ENCODE peak calls at places on chromosomes 11 and 22, in four cellular contexts. M is spleen, X is pancreas, O is neuronal stem cell. B is an unnamed sample. For H3K36me3, the result is how much of the 10 kb centered on the place peaks cover.

GRCh38 chr11:32902089-32902665 is 9.6 kb downstream of the QSER1 start:
- DNase-seq in X (no peak), O (no peak), M (no peak), B (no peak)

GRCh38 chr11:118609380-118610219 is 2.2 kb downstream of the PHLDB1 start:
- DNase-seq in O (no peak), M (peak), X (no peak), B (peak)

GRCh38 chr22:17241571-17242310 is 22.5 kb upstream of the ADA2 start:
- DNase-seq in O (no peak), M (peak), X (no peak), B (no peak)

GRCh38 chr22:40487663-40488249 is 117.4 kb downstream of the SGSM3 start:
- DNase-seq in X (no peak), O (no peak), M (no peak), B (no peak)

GRCh38 chr11:26622201-26622600 is 50.1 kb upstream of the MUC15 start:
- DNase-seq in M (no peak), X (no peak), O (no peak), B (no peak)

GRCh38 chr11:44727114-44727372 is 281 bp downstream of the TSPAN18 start:
- DNase-seq in M (peak), O (no peak), X (no peak), B (no peak)

GRCh38 chr11:420911-421321 is 6.1 kb upstream of the SIGIRR start:
- DNase-seq in O (no peak), X (no peak), M (no peak), B (no peak)

GRCh38 chr11:66131937-66132632 is 62.0 kb downstream of the PACS1 start:
- DNase-seq in O (no peak), X (no peak), M (no peak), B (no peak)

GRCh38 chr11:47408598-47409439 is 429 bp downstream of the SLC39A13 start:
- DNase-seq in M (peak), X (peak), O (no peak), B (peak)

GRCh38 chr22:29149841-29150555 is 55.7 kb upstream of the EMID1 start:
- DNase-seq in X (no peak), O (no peak), M (peak), B (no peak)

GRCh38 chr11:69008774-69009440 is 4.1 kb downstream of the MRGPRF start:
- DNase-seq in O (no peak), M (peak), X (peak), B (peak)

GRCh38 chr11:128728767-128729587 is 35.1 kb downstream of the FLI1 start:
- DNase-seq in M (no peak), O (no peak), X (no peak), B (no peak)

GRCh38 chr11:102179366-102179765 is 69.1 kb downstream of the YAP1 start:
- DNase-seq in O (no peak), X (no peak), M (no peak), B (no peak)

GRCh38 chr11:7513210-7514098 is at the start of gene PPFIBP2:
- DNase-seq in O (peak), M (peak), X (peak), B (peak)

GRCh38 chr11:132101861-132102260 is 731.4 kb downstream of the NTM start:
- DNase-seq in M (no peak), X (no peak), O (no peak), B (no peak)

GRCh38 chr22:27726726-27727449 is 74.7 kb downstream of the MN1 start:
- DNase-seq in M (no peak), O (no peak), X (no peak), B (peak)

GRCh38 chr11:17986007-17986710 is 26.7 kb downstream of the SERGEF start:
- DNase-seq in O (no peak), M (no peak), X (no peak), B (peak)

GRCh38 chr11:92269021-92269420 is 44.4 kb downstream of the FAT3 start:
- DNase-seq in O (peak), X (no peak), M (no peak), B (no peak)

GRCh38 chr11:72111300-72111699 is 1.2 kb downstream of the ANAPC15 start:
- DNase-seq in O (no peak), X (no peak), M (no peak), B (no peak)

GRCh38 chr11:3834349-3835099 is 6.2 kb downstream of the RHOG start:
- DNase-seq in O (no peak), X (peak), M (peak), B (no peak)

GRCh38 chr22:24474649-24475048 is 20.5 kb upstream of the UPB1 start:
- DNase-seq in M (no peak), O (no peak), X (no peak), B (no peak)

GRCh38 chr22:26086359-26086758 is 82.9 kb upstream of the SEZ6L start:
- DNase-seq in O (no peak), M (no peak), X (no peak), B (no peak)

GRCh38 chr11:31060880-31061279 is 308.7 kb downstream of the DCDC1 start:
- DNase-seq in O (peak), M (no peak), X (no peak), B (no peak)

GRCh38 chr22:46686221-46686872 is 51.7 kb downstream of the CERK start:
- DNase-seq in M (peak), X (peak), O (no peak), B (no peak)
- H3K27ac ChIP-seq in M (peak), X (peak), O (no peak), B (no peak)

GRCh38 chr22:46043816-46044717 is 67.1 kb upstream of the WNT7B start:
- DNase-seq in M (peak), X (no peak), O (no peak), B (peak)
- H3K4me3 ChIP-seq in M (peak), X (peak), O (no peak), B (peak)

GRCh38 chr22:31288496-31289235 is 3.6 kb downstream of the PIK3IP1 start:
- DNase-seq in X (no peak), M (no peak), O (no peak), B (no peak)

GRCh38 chr22:31290494-31291402 is 1.5 kb downstream of the PIK3IP1 start:
- DNase-seq in M (peak), X (peak), O (peak), B (peak)

GRCh38 chr22:31286360-31287255 is 5.7 kb downstream of the PIK3IP1 start:
- DNase-seq in O (no peak), M (no peak), X (peak), B (peak)

GRCh38 chr22:31289335-31289734 is 3.0 kb downstream of the PIK3IP1 start:
- DNase-seq in M (peak), O (no peak), X (no peak), B (no peak)

GRCh38 chr22:31287818-31288495 is 4.3 kb downstream of the PIK3IP1 start:
- DNase-seq in X (no peak), O (no peak), M (no peak), B (no peak)
- H3K36me3 ChIP-seq in X (under half), O (under half), M (half or more), B (half or more)

GRCh38 chr22:20531404-20532181 is 24.2 kb downstream of the MED15 start:
- DNase-seq in X (no peak), O (no peak), M (no peak), B (peak)

GRCh38 chr22:20532256-20532993 is 25.0 kb downstream of the MED15 start:
- DNase-seq in O (no peak), M (no peak), X (no peak), B (no peak)

GRCh38 chr22:20533095-20533878 is 25.9 kb downstream of the MED15 start:
- DNase-seq in X (no peak), O (no peak), M (no peak), B (no peak)

GRCh38 chr22:20530368-20531153 is 23.2 kb downstream of the MED15 start:
- DNase-seq in X (no peak), M (no peak), O (no peak), B (no peak)

DNA sequence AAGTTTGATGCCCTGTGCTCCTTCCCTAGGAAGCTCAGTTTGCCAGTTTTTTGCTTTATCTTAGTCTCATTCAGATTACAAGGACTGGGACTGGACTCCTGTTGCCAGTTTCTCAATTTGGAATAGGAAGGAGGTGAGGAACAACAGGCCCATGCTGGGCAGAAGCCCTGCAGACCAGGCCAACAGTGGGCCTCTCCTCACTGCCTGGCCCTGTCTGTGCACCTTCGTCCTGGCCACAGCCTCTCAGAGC is 23.7 kb downstream of the MED15 start:
- DNase-seq in X (no peak), O (no peak), M (no peak), B (no peak)
- H3K27ac ChIP-seq in X (peak), O (peak), M (peak), B (peak)

B was measured in ascending aorta.